ENCODE peak calls at places on chromosome 6, in four cellular contexts. One of them, this sample, is unnamed.

GRCh38 chr6:105317607-105318533 is 85.0 kb downstream of the PREP start:
- DNase-seq in IMR-90: no peak
- DNase-seq in H1: no peak
- DNase-seq in neuronal stem cell: no peak
- DNase-seq in this sample: no peak

GRCh38 chr6:69005194-69005593 is 370.1 kb downstream of the ADGRB3 start:
- DNase-seq in IMR-90: no peak
- DNase-seq in H1: no peak
- DNase-seq in neuronal stem cell: no peak
- DNase-seq in this sample: no peak

GRCh38 chr6:8389034-8389818 is 46.1 kb downstream of the SLC35B3 start:
- DNase-seq in IMR-90: no peak
- DNase-seq in H1: no peak
- DNase-seq in neuronal stem cell: peak
- DNase-seq in this sample: no peak

GRCh38 chr6:170099387-170099786 is 191.5 kb downstream of the DLL1 start:
- DNase-seq in IMR-90: no peak
- DNase-seq in H1: peak
- DNase-seq in neuronal stem cell: no peak
- DNase-seq in this sample: no peak

GRCh38 chr6:45504947-45505346 is 127.2 kb upstream of the SUPT3H start:
- DNase-seq in IMR-90: peak
- DNase-seq in H1: peak
- DNase-seq in neuronal stem cell: peak
- DNase-seq in this sample: peak

GRCh38 chr6:20583447-20583806 is 49.2 kb downstream of the CDKAL1 start:
- DNase-seq in IMR-90: no peak
- DNase-seq in H1: no peak
- DNase-seq in neuronal stem cell: no peak
- DNase-seq in this sample: no peak

GRCh38 chr6:80523531-80523970 is 417.1 kb downstream of the BCKDHB start:
- DNase-seq in IMR-90: peak
- DNase-seq in H1: peak
- DNase-seq in neuronal stem cell: peak
- DNase-seq in this sample: peak

GRCh38 chr6:37502703-37503485 is 3.2 kb upstream of the CCDC167 start:
- DNase-seq in IMR-90: no peak
- DNase-seq in H1: no peak
- DNase-seq in neuronal stem cell: no peak
- DNase-seq in this sample: no peak

GRCh38 chr6:138349891-138350290 is 27.8 kb upstream of the SMIM28 start:
- DNase-seq in IMR-90: no peak
- DNase-seq in H1: no peak
- DNase-seq in neuronal stem cell: no peak
- DNase-seq in this sample: no peak

GRCh38 chr6:22980446-22980845 is 411.1 kb downstream of the HDGFL1 start:
- DNase-seq in IMR-90: peak
- DNase-seq in H1: no peak
- DNase-seq in neuronal stem cell: no peak
- DNase-seq in this sample: no peak

GRCh38 chr6:45086685-45087084 is 241.4 kb upstream of the RUNX2 start:
- DNase-seq in IMR-90: no peak
- DNase-seq in H1: no peak
- DNase-seq in neuronal stem cell: no peak
- DNase-seq in this sample: no peak

GRCh38 chr6:154848580-154848979 is 115.4 kb downstream of the SCAF8 start:
- DNase-seq in IMR-90: peak
- DNase-seq in H1: no peak
- DNase-seq in neuronal stem cell: no peak
- DNase-seq in this sample: no peak

GRCh38 chr6:12761376-12762115 is 45.0 kb downstream of the PHACTR1 start:
- DNase-seq in IMR-90: no peak
- DNase-seq in H1: no peak
- DNase-seq in neuronal stem cell: no peak
- DNase-seq in this sample: no peak

GRCh38 chr6:152573762-152574161 is 63.4 kb downstream of the SYNE1 start:
- DNase-seq in IMR-90: peak
- DNase-seq in H1: no peak
- DNase-seq in neuronal stem cell: no peak
- DNase-seq in this sample: no peak

GRCh38 chr6:141401168-141401567 is 731.6 kb upstream of the GJE1 start:
- DNase-seq in IMR-90: no peak
- DNase-seq in H1: no peak
- DNase-seq in neuronal stem cell: no peak
- DNase-seq in this sample: no peak

GRCh38 chr6:80022803-80023202 is 18.4 kb downstream of the TTK start:
- DNase-seq in IMR-90: peak
- DNase-seq in H1: no peak
- DNase-seq in neuronal stem cell: no peak
- DNase-seq in this sample: no peak

GRCh38 chr6:183668-184067 is 108.6 kb upstream of the DUSP22 start:
- DNase-seq in IMR-90: no peak
- DNase-seq in H1: no peak
- DNase-seq in neuronal stem cell: no peak
- DNase-seq in this sample: no peak

GRCh38 chr6:106724337-106724736 is 95.0 kb downstream of the QRSL1 start:
- DNase-seq in IMR-90: no peak
- DNase-seq in H1: no peak
- DNase-seq in neuronal stem cell: no peak
- DNase-seq in this sample: no peak

GRCh38 chr6:55399331-55399730 is 72.1 kb downstream of the GFRAL start:
- DNase-seq in IMR-90: peak
- DNase-seq in H1: no peak
- DNase-seq in neuronal stem cell: no peak
- DNase-seq in this sample: no peak

GRCh38 chr6:119147101-119148053 is 68.9 kb upstream of the FAM184A start:
- DNase-seq in IMR-90: peak
- DNase-seq in H1: peak
- DNase-seq in neuronal stem cell: no peak
- DNase-seq in this sample: no peak

GRCh38 chr6:166361080-166361429 is 18.7 kb upstream of the SFT2D1 start:
- DNase-seq in IMR-90: peak
- DNase-seq in H1: no peak
- DNase-seq in neuronal stem cell: no peak
- DNase-seq in this sample: no peak

GRCh38 chr6:153044295-153044694 is 41.8 kb upstream of the MTRF1L start:
- DNase-seq in IMR-90: no peak
- DNase-seq in H1: no peak
- DNase-seq in neuronal stem cell: no peak
- DNase-seq in this sample: no peak

GRCh38 chr6:138856654-138857053 is 60.8 kb downstream of the ECT2L start:
- DNase-seq in IMR-90: no peak
- DNase-seq in H1: no peak
- DNase-seq in neuronal stem cell: no peak
- DNase-seq in this sample: no peak

GRCh38 chr6:155325700-155326516 is 11.6 kb upstream of the TFB1M start:
- DNase-seq in IMR-90: no peak
- DNase-seq in H1: no peak
- DNase-seq in neuronal stem cell: no peak
- DNase-seq in this sample: no peak

GRCh38 chr6:164195605-164196004 is 781.1 kb downstream of the QKI start:
- DNase-seq in IMR-90: no peak
- DNase-seq in H1: no peak
- DNase-seq in neuronal stem cell: no peak
- DNase-seq in this sample: no peak
- H2AK5ac ChIP-seq in IMR-90: no peak
- H2AK5ac ChIP-seq in H1: no peak
- H2AK5ac ChIP-seq in neuronal stem cell: no peak
- H2AK5ac ChIP-seq in this sample: no peak

GRCh38 chr6:108648186-108648585 is 87.5 kb downstream of the FOXO3 start:
- DNase-seq in IMR-90: no peak
- DNase-seq in H1: no peak
- DNase-seq in neuronal stem cell: no peak
- DNase-seq in this sample: no peak
- H2AK5ac ChIP-seq in IMR-90: no peak
- H2AK5ac ChIP-seq in H1: no peak
- H2AK5ac ChIP-seq in neuronal stem cell: no peak
- H2AK5ac ChIP-seq in this sample: no peak

DNA sequence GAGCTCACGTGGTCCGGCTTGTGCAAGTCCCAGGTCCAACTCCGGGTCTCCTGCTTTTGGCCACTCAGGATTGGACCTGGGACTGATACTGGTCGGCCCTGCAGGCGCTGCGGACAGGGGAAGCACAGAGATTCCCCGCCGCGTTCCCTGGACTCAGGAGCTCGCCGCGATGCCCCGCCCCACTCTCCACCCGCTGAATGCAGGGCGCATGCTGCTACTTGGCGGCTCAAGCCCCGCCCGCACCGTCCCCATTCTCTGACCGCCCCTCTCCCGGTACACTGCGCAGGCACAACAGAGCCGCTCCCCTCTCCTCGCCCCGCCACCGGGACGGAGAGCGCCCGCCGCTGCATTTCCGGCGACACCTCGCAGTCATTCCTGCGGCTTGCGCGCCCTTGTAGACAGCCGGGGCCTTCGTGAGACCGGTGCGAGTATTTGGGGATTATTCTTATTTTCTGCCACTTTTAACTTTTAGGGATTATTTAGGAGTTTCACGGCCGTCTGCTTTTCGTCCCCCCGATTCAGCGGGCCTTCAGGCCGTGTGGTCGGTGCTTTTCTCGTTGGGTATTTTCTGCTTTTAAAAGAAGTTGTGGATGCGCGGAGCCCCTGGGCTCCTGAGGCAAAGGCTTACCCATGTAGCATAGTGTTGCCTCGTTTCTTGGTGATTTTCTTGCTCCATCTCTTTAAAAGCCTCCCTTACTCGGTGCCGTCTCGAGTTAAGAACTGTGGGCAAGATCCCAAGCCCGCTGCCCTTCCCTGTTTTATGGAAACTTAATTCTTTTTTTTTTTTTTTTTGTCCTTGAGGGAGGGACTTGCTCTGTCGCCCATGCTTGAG is at the start of gene TMEM14C:
- DNase-seq in IMR-90: peak
- DNase-seq in H1: peak
- DNase-seq in neuronal stem cell: peak
- DNase-seq in this sample: peak
- H2AK5ac ChIP-seq in IMR-90: peak
- H2AK5ac ChIP-seq in H1: no peak
- H2AK5ac ChIP-seq in neuronal stem cell: no peak
- H2AK5ac ChIP-seq in this sample: no peak

GRCh38 chr6:129671442-129672344 is 38.3 kb downstream of the ARHGAP18 start:
- DNase-seq in IMR-90: no peak
- DNase-seq in H1: no peak
- DNase-seq in neuronal stem cell: no peak
- DNase-seq in this sample: no peak
- H2AK5ac ChIP-seq in IMR-90: peak
- H2AK5ac ChIP-seq in H1: peak
- H2AK5ac ChIP-seq in neuronal stem cell: no peak
- H2AK5ac ChIP-seq in this sample: no peak

GRCh38 chr6:34140075-34140474 is 5.8 kb downstream of the GRM4 start:
- DNase-seq in IMR-90: no peak
- DNase-seq in H1: no peak
- DNase-seq in neuronal stem cell: no peak
- DNase-seq in this sample: no peak
- H2AK5ac ChIP-seq in IMR-90: no peak
- H2AK5ac ChIP-seq in H1: peak
- H2AK5ac ChIP-seq in neuronal stem cell: peak
- H2AK5ac ChIP-seq in this sample: no peak

GRCh38 chr6:33591633-33592032 is 11.6 kb upstream of the BAK1 start:
- DNase-seq in IMR-90: no peak
- DNase-seq in H1: no peak
- DNase-seq in neuronal stem cell: no peak
- DNase-seq in this sample: no peak
- H2AK5ac ChIP-seq in IMR-90: peak
- H2AK5ac ChIP-seq in H1: no peak
- H2AK5ac ChIP-seq in neuronal stem cell: no peak
- H2AK5ac ChIP-seq in this sample: no peak

GRCh38 chr6:13914346-13914745 is 10.4 kb upstream of the RNF182 start:
- DNase-seq in IMR-90: peak
- DNase-seq in H1: no peak
- DNase-seq in neuronal stem cell: no peak
- DNase-seq in this sample: no peak
- H2AK5ac ChIP-seq in IMR-90: no peak
- H2AK5ac ChIP-seq in H1: no peak
- H2AK5ac ChIP-seq in neuronal stem cell: no peak
- H2AK5ac ChIP-seq in this sample: no peak

GRCh38 chr6:42769051-42769450 is 12.8 kb upstream of the BICRAL start:
- DNase-seq in IMR-90: no peak
- DNase-seq in H1: no peak
- DNase-seq in neuronal stem cell: no peak
- DNase-seq in this sample: no peak
- H2AK5ac ChIP-seq in IMR-90: no peak
- H2AK5ac ChIP-seq in H1: no peak
- H2AK5ac ChIP-seq in neuronal stem cell: no peak
- H2AK5ac ChIP-seq in this sample: no peak

GRCh38 chr6:11614534-11615213 is 77.1 kb downstream of the TMEM170B start:
- DNase-seq in IMR-90: no peak
- DNase-seq in H1: no peak
- DNase-seq in neuronal stem cell: no peak
- DNase-seq in this sample: no peak

GRCh38 chr6:11618533-11618932 is 81.0 kb downstream of the TMEM170B start:
- DNase-seq in IMR-90: peak
- DNase-seq in H1: no peak
- DNase-seq in neuronal stem cell: no peak
- DNase-seq in this sample: no peak

GRCh38 chr6:11613858-11614257 is 76.3 kb downstream of the TMEM170B start:
- DNase-seq in IMR-90: peak
- DNase-seq in H1: no peak
- DNase-seq in neuronal stem cell: no peak
- DNase-seq in this sample: no peak

GRCh38 chr6:11615214-11615602 is 77.7 kb downstream of the TMEM170B start:
- DNase-seq in IMR-90: peak
- DNase-seq in H1: no peak
- DNase-seq in neuronal stem cell: no peak
- DNase-seq in this sample: no peak

GRCh38 chr6:11616200-11616611 is 78.7 kb downstream of the TMEM170B start:
- DNase-seq in IMR-90: peak
- DNase-seq in H1: no peak
- DNase-seq in neuronal stem cell: no peak
- DNase-seq in this sample: no peak
- H2AK5ac ChIP-seq in IMR-90: peak
- H2AK5ac ChIP-seq in H1: no peak
- H2AK5ac ChIP-seq in neuronal stem cell: no peak
- H2AK5ac ChIP-seq in this sample: no peak